ENCODE peak calls at places on chromosomes 3 and 15, in nine cellular contexts. One of them, this sample, is unnamed.

GRCh38 chr3:174581551-174581950 is 277.6 kb upstream of the NAALADL2 start:
- DNase-seq in tibial artery: no peak
- DNase-seq in A549: no peak
- DNase-seq in lower lobe of right lung: no peak
- DNase-seq in HCT116: peak; percentile 0
- DNase-seq in GM23338: no peak
- DNase-seq in CD4-positive, CD25-positive, alpha-beta regulatory T cell: no peak
- DNase-seq in cardiac muscle cell: peak; percentile 1
- DNase-seq in transverse colon: no peak
- DNase-seq in this sample: no peak

GRCh38 chr3:11718582-11719405 is 75.1 kb upstream of the VGLL4 start:
- DNase-seq in cardiac muscle cell: peak; percentile 64
- DNase-seq in tibial artery: peak; percentile 66
- DNase-seq in HCT116: peak; percentile 26
- DNase-seq in CD4-positive, CD25-positive, alpha-beta regulatory T cell: peak; percentile 75
- DNase-seq in lower lobe of right lung: peak; percentile 64
- DNase-seq in A549: peak; percentile 66
- DNase-seq in transverse colon: peak; percentile 54
- DNase-seq in GM23338: peak; percentile 29
- DNase-seq in this sample: peak; percentile 84

GRCh38 chr15:100951965-100952364 is 32.8 kb downstream of the LRRK1 start:
- DNase-seq in cardiac muscle cell: no peak
- DNase-seq in transverse colon: no peak
- DNase-seq in GM23338: no peak
- DNase-seq in lower lobe of right lung: no peak
- DNase-seq in tibial artery: no peak
- DNase-seq in HCT116: no peak
- DNase-seq in CD4-positive, CD25-positive, alpha-beta regulatory T cell: no peak
- DNase-seq in A549: no peak
- DNase-seq in this sample: no peak

GRCh38 chr15:84762840-84763572 is 14.6 kb downstream of the ZNF592 start:
- DNase-seq in CD4-positive, CD25-positive, alpha-beta regulatory T cell: no peak
- DNase-seq in lower lobe of right lung: no peak
- DNase-seq in A549: no peak
- DNase-seq in transverse colon: no peak
- DNase-seq in tibial artery: no peak
- DNase-seq in GM23338: no peak
- DNase-seq in HCT116: no peak
- DNase-seq in cardiac muscle cell: no peak
- DNase-seq in this sample: peak; percentile 6

GRCh38 chr3:49415931-49416601 is 3.8 kb downstream of the TCTA start:
- DNase-seq in CD4-positive, CD25-positive, alpha-beta regulatory T cell: peak; percentile 88
- DNase-seq in tibial artery: no peak
- DNase-seq in lower lobe of right lung: no peak
- DNase-seq in cardiac muscle cell: no peak
- DNase-seq in GM23338: no peak
- DNase-seq in HCT116: no peak
- DNase-seq in A549: no peak
- DNase-seq in transverse colon: peak; percentile 42
- DNase-seq in this sample: no peak

GRCh38 chr3:44555753-44556152 is 760 bp downstream of the ZKSCAN7 start:
- DNase-seq in HCT116: no peak
- DNase-seq in A549: no peak
- DNase-seq in GM23338: peak; percentile 3
- DNase-seq in lower lobe of right lung: no peak
- DNase-seq in transverse colon: no peak
- DNase-seq in cardiac muscle cell: peak; percentile 10
- DNase-seq in tibial artery: no peak
- DNase-seq in CD4-positive, CD25-positive, alpha-beta regulatory T cell: peak; percentile 25
- DNase-seq in this sample: no peak

GRCh38 chr15:73979636-73980035 is 12.5 kb downstream of the STOML1 start:
- DNase-seq in tibial artery: no peak
- DNase-seq in A549: no peak
- DNase-seq in lower lobe of right lung: no peak
- DNase-seq in GM23338: no peak
- DNase-seq in cardiac muscle cell: no peak
- DNase-seq in transverse colon: no peak
- DNase-seq in HCT116: no peak
- DNase-seq in CD4-positive, CD25-positive, alpha-beta regulatory T cell: no peak
- DNase-seq in this sample: no peak

GRCh38 chr3:43797794-43798193 is 107.1 kb downstream of the ABHD5 start:
- DNase-seq in CD4-positive, CD25-positive, alpha-beta regulatory T cell: no peak
- DNase-seq in GM23338: no peak
- DNase-seq in lower lobe of right lung: no peak
- DNase-seq in cardiac muscle cell: no peak
- DNase-seq in A549: no peak
- DNase-seq in transverse colon: no peak
- DNase-seq in HCT116: no peak
- DNase-seq in tibial artery: no peak
- DNase-seq in this sample: no peak

GRCh38 chr3:194298331-194299227 is 52.5 kb downstream of the CPN2 start:
- DNase-seq in tibial artery: no peak
- DNase-seq in CD4-positive, CD25-positive, alpha-beta regulatory T cell: no peak
- DNase-seq in HCT116: no peak
- DNase-seq in cardiac muscle cell: no peak
- DNase-seq in A549: no peak
- DNase-seq in transverse colon: no peak
- DNase-seq in GM23338: no peak
- DNase-seq in lower lobe of right lung: no peak
- DNase-seq in this sample: no peak

GRCh38 chr3:194296448-194296831 is 54.7 kb downstream of the CPN2 start:
- DNase-seq in cardiac muscle cell: peak; percentile 94
- DNase-seq in tibial artery: no peak
- DNase-seq in A549: peak; percentile 50
- DNase-seq in GM23338: peak; percentile 92
- DNase-seq in transverse colon: no peak
- DNase-seq in lower lobe of right lung: no peak
- DNase-seq in HCT116: peak; percentile 80
- DNase-seq in CD4-positive, CD25-positive, alpha-beta regulatory T cell: no peak
- DNase-seq in this sample: no peak

GRCh38 chr3:194294888-194295214 is 56.3 kb downstream of the CPN2 start:
- DNase-seq in cardiac muscle cell: no peak
- DNase-seq in tibial artery: no peak
- DNase-seq in lower lobe of right lung: no peak
- DNase-seq in HCT116: no peak
- DNase-seq in transverse colon: no peak
- DNase-seq in A549: no peak
- DNase-seq in CD4-positive, CD25-positive, alpha-beta regulatory T cell: no peak
- DNase-seq in GM23338: no peak
- DNase-seq in this sample: no peak

GRCh38 chr3:194294199-194294887 is 56.8 kb downstream of the CPN2 start:
- DNase-seq in GM23338: peak; percentile 74
- DNase-seq in HCT116: no peak
- DNase-seq in tibial artery: no peak
- DNase-seq in CD4-positive, CD25-positive, alpha-beta regulatory T cell: no peak
- DNase-seq in transverse colon: no peak
- DNase-seq in cardiac muscle cell: no peak
- DNase-seq in lower lobe of right lung: no peak
- DNase-seq in A549: no peak
- DNase-seq in this sample: no peak

DNA sequence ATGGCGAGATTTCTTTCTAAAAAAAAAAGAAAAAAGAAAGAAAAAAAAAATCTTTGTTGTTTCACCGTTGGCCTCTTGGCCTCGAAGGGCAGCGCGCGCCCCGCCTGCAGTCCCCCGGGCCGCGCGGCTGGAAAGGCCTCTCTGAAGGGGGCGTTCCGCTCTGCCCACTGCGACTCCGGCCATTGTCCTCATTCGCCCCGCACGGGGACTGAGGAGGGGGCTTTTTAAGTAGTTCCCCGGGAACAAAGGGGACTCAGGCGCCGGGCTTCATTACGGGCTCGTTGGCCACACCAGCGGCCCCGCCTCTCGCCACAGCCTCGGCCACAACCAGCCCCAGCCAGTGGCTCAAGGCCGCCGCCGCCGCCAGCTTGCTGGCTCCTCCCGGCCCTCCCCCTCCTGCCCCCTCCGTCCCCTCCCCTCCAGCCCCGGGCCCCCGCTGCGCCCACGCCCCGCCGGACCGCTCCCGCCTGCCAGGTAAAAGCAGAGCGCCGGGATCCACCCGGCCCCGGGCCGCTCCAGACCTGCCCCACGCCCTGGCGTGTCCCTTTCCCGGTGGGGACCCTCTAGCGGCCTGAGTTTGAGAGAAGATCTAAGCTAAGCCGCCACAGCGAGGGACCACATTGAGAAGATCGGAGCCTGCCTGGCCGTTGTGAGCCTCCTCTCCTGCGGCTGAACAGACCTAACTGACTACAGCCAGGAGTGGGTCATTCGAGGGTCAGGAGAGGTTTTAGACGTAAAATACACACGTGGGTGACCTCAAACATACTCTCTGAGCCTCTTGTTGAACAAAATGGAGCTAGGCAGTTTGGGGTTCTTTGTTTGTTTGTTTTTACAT is 54.1 kb downstream of the CPN2 start:
- DNase-seq in tibial artery: no peak
- DNase-seq in GM23338: peak; percentile 85
- DNase-seq in CD4-positive, CD25-positive, alpha-beta regulatory T cell: no peak
- DNase-seq in lower lobe of right lung: peak; percentile 62
- DNase-seq in HCT116: peak; percentile 22
- DNase-seq in cardiac muscle cell: peak; percentile 68
- DNase-seq in A549: no peak
- DNase-seq in transverse colon: peak; percentile 32
- DNase-seq in this sample: no peak
- H3K4me1 ChIP-seq in tibial artery: peaks cover 17% of the 10 kb centered on the region
- H3K4me1 ChIP-seq in GM23338: peaks cover 35% of the 10 kb centered on the region
- H3K4me1 ChIP-seq in CD4-positive, CD25-positive, alpha-beta regulatory T cell: peaks cover 5% of the 10 kb centered on the region
- H3K4me1 ChIP-seq in lower lobe of right lung: peaks cover 15% of the 10 kb centered on the region
- H3K4me1 ChIP-seq in HCT116: peaks cover 78% of the 10 kb centered on the region
- H3K4me1 ChIP-seq in cardiac muscle cell: peaks cover 16% of the 10 kb centered on the region
- H3K4me1 ChIP-seq in A549: peaks cover 17% of the 10 kb centered on the region
- H3K4me1 ChIP-seq in transverse colon: no peaks in the 10 kb centered on the region
- H3K4me1 ChIP-seq in this sample: peaks cover 11% of the 10 kb centered on the region

GRCh38 chr3:94307588-94307987 is 244.7 kb downstream of the NSUN3 start:
- DNase-seq in A549: no peak
- DNase-seq in HCT116: no peak
- DNase-seq in transverse colon: no peak
- DNase-seq in tibial artery: no peak
- DNase-seq in lower lobe of right lung: no peak
- DNase-seq in cardiac muscle cell: no peak
- DNase-seq in CD4-positive, CD25-positive, alpha-beta regulatory T cell: no peak
- DNase-seq in GM23338: no peak
- DNase-seq in this sample: no peak

GRCh38 chr3:94305835-94306685 is 243.2 kb downstream of the NSUN3 start:
- DNase-seq in A549: no peak
- DNase-seq in transverse colon: no peak
- DNase-seq in HCT116: no peak
- DNase-seq in tibial artery: no peak
- DNase-seq in lower lobe of right lung: no peak
- DNase-seq in GM23338: peak; percentile 5
- DNase-seq in CD4-positive, CD25-positive, alpha-beta regulatory T cell: no peak
- DNase-seq in cardiac muscle cell: no peak
- DNase-seq in this sample: no peak

GRCh38 chr3:94303897-94304296 is 241.0 kb downstream of the NSUN3 start:
- DNase-seq in tibial artery: no peak
- DNase-seq in CD4-positive, CD25-positive, alpha-beta regulatory T cell: no peak
- DNase-seq in HCT116: no peak
- DNase-seq in A549: no peak
- DNase-seq in cardiac muscle cell: peak; percentile 4
- DNase-seq in transverse colon: no peak
- DNase-seq in lower lobe of right lung: no peak
- DNase-seq in GM23338: peak; percentile 32
- DNase-seq in this sample: no peak

GRCh38 chr3:94303266-94303665 is 240.4 kb downstream of the NSUN3 start:
- DNase-seq in tibial artery: no peak
- DNase-seq in lower lobe of right lung: no peak
- DNase-seq in cardiac muscle cell: no peak
- DNase-seq in A549: no peak
- DNase-seq in CD4-positive, CD25-positive, alpha-beta regulatory T cell: no peak
- DNase-seq in transverse colon: no peak
- DNase-seq in HCT116: no peak
- DNase-seq in GM23338: no peak
- DNase-seq in this sample: no peak

GRCh38 chr3:94304953-94305352 is 242.1 kb downstream of the NSUN3 start:
- DNase-seq in A549: no peak
- DNase-seq in GM23338: no peak
- DNase-seq in lower lobe of right lung: no peak
- DNase-seq in CD4-positive, CD25-positive, alpha-beta regulatory T cell: no peak
- DNase-seq in transverse colon: no peak
- DNase-seq in HCT116: no peak
- DNase-seq in cardiac muscle cell: no peak
- DNase-seq in tibial artery: no peak
- DNase-seq in this sample: no peak
- H3K27ac ChIP-seq in A549: no peak overlapping the region
- H3K27ac ChIP-seq in GM23338: no peak overlapping the region
- H3K27ac ChIP-seq in lower lobe of right lung: no peak overlapping the region
- H3K27ac ChIP-seq in CD4-positive, CD25-positive, alpha-beta regulatory T cell: no peak overlapping the region
- H3K27ac ChIP-seq in transverse colon: no peak overlapping the region
- H3K27ac ChIP-seq in HCT116: no peak overlapping the region
- H3K27ac ChIP-seq in cardiac muscle cell: no peak overlapping the region
- H3K27ac ChIP-seq in tibial artery: peak overlapping the region; percentile 11
- H3K27ac ChIP-seq in this sample: no peak overlapping the region

GRCh38 chr3:55498520-55498919 is 11.4 kb upstream of the WNT5A start:
- DNase-seq in tibial artery: no peak
- DNase-seq in A549: no peak
- DNase-seq in transverse colon: no peak
- DNase-seq in GM23338: peak; percentile 16
- DNase-seq in lower lobe of right lung: no peak
- DNase-seq in cardiac muscle cell: no peak
- DNase-seq in CD4-positive, CD25-positive, alpha-beta regulatory T cell: no peak
- DNase-seq in HCT116: no peak
- DNase-seq in this sample: no peak

GRCh38 chr3:55505776-55506175 is 18.7 kb upstream of the WNT5A start:
- DNase-seq in HCT116: no peak
- DNase-seq in GM23338: no peak
- DNase-seq in cardiac muscle cell: no peak
- DNase-seq in tibial artery: no peak
- DNase-seq in lower lobe of right lung: no peak
- DNase-seq in CD4-positive, CD25-positive, alpha-beta regulatory T cell: no peak
- DNase-seq in transverse colon: no peak
- DNase-seq in A549: no peak
- DNase-seq in this sample: no peak

GRCh38 chr3:55497250-55497649 is 10.1 kb upstream of the WNT5A start:
- DNase-seq in CD4-positive, CD25-positive, alpha-beta regulatory T cell: no peak
- DNase-seq in cardiac muscle cell: no peak
- DNase-seq in HCT116: no peak
- DNase-seq in transverse colon: no peak
- DNase-seq in tibial artery: no peak
- DNase-seq in A549: no peak
- DNase-seq in lower lobe of right lung: no peak
- DNase-seq in GM23338: no peak
- DNase-seq in this sample: no peak

GRCh38 chr3:55501905-55502304 is 14.8 kb upstream of the WNT5A start:
- DNase-seq in transverse colon: no peak
- DNase-seq in HCT116: no peak
- DNase-seq in CD4-positive, CD25-positive, alpha-beta regulatory T cell: no peak
- DNase-seq in cardiac muscle cell: peak; percentile 5
- DNase-seq in tibial artery: no peak
- DNase-seq in GM23338: no peak
- DNase-seq in lower lobe of right lung: no peak
- DNase-seq in A549: no peak
- DNase-seq in this sample: no peak

DNA sequence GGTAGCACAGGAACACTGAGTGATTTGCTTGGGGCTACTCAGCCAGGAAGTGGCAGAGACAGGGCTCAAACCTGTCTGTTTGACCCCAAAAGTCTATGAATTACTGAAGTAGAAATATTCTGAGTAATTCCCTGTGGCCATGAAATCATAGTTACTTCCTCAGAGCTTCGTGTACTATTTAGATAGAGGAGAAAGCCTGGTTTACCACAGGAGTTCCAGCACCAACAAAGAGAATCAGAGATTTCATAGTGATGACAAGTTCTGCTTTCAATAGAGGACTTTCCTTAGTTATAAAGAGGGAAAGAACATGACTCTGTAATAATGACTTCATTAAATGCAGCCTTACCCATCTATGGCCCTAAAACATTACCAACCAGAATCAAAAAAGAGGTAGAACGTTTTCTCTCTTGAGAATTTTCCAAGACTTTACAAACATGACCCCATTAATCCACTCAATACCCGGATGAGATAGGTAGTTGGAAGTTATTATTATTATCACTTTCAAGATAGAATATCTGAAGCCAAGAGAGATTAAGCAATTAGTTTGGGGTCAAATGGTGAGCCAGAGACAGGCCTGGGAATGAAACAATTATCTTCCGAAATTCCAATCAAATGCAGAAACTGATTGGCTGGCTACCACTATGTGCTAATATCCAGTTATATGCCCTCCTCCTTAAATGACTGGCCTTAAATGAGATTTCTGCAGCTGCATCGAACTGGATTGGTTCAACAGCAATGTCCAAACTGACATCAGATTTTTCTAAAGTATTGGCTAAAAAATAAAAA is 13.6 kb upstream of the WNT5A start:
- DNase-seq in transverse colon: no peak
- DNase-seq in CD4-positive, CD25-positive, alpha-beta regulatory T cell: no peak
- DNase-seq in HCT116: no peak
- DNase-seq in GM23338: no peak
- DNase-seq in cardiac muscle cell: peak; percentile 55
- DNase-seq in lower lobe of right lung: no peak
- DNase-seq in tibial artery: no peak
- DNase-seq in A549: no peak
- DNase-seq in this sample: no peak
- H3K4me1 ChIP-seq in transverse colon: no peaks in the 10 kb centered on the region
- H3K4me1 ChIP-seq in CD4-positive, CD25-positive, alpha-beta regulatory T cell: no peaks in the 10 kb centered on the region
- H3K4me1 ChIP-seq in HCT116: no peaks in the 10 kb centered on the region
- H3K4me1 ChIP-seq in GM23338: no peaks in the 10 kb centered on the region
- H3K4me1 ChIP-seq in cardiac muscle cell: no peaks in the 10 kb centered on the region
- H3K4me1 ChIP-seq in lower lobe of right lung: no peaks in the 10 kb centered on the region
- H3K4me1 ChIP-seq in tibial artery: no peaks in the 10 kb centered on the region
- H3K4me1 ChIP-seq in A549: no peaks in the 10 kb centered on the region
- H3K4me1 ChIP-seq in this sample: no peaks in the 10 kb centered on the region

GRCh38 chr3:148816427-148816826 is 11.2 kb upstream of the CPB1 start:
- DNase-seq in transverse colon: no peak
- DNase-seq in lower lobe of right lung: no peak
- DNase-seq in A549: no peak
- DNase-seq in CD4-positive, CD25-positive, alpha-beta regulatory T cell: no peak
- DNase-seq in GM23338: no peak
- DNase-seq in HCT116: no peak
- DNase-seq in tibial artery: no peak
- DNase-seq in cardiac muscle cell: no peak
- DNase-seq in this sample: no peak
- H3K27ac ChIP-seq in transverse colon: no peak overlapping the region
- H3K27ac ChIP-seq in lower lobe of right lung: no peak overlapping the region
- H3K27ac ChIP-seq in A549: no peak overlapping the region
- H3K27ac ChIP-seq in CD4-positive, CD25-positive, alpha-beta regulatory T cell: no peak overlapping the region
- H3K27ac ChIP-seq in GM23338: no peak overlapping the region
- H3K27ac ChIP-seq in HCT116: no peak overlapping the region
- H3K27ac ChIP-seq in tibial artery: no peak overlapping the region
- H3K27ac ChIP-seq in cardiac muscle cell: no peak overlapping the region
- H3K27ac ChIP-seq in this sample: no peak overlapping the region

This sample was measured in left lung.